ENCODE peak calls at places on chromosome 21, in six cellular contexts. H is sigmoid colon, U is HCT116, O is esophagus squamous epithelium, N is ovary, P is right lobe of liver. C is an unnamed sample.

GRCh38 chr21:17730782-17731181 is 88.4 kb downstream of the C21orf91 start:
- DNase-seq in U (no peak), P (no peak), H (no peak), O (no peak), N (no peak), C (no peak)

GRCh38 chr21:32599146-32599925 is 12.8 kb downstream of the CFAP298 start:
- DNase-seq in U (no peak), O (no peak), H (no peak), N (no peak), P (no peak), C (peak; percentile 42)

GRCh38 chr21:27480841-27481261 is 514.0 kb upstream of the ADAMTS5 start:
- DNase-seq in H (no peak), P (no peak), U (no peak), O (no peak), N (no peak), C (no peak)

GRCh38 chr21:31509108-31510017 is 150.1 kb upstream of the SOD1 start:
- DNase-seq in U (peak; percentile 67), P (no peak), H (no peak), O (no peak), N (no peak), C (no peak)

GRCh38 chr21:37878946-37879660 is 37.2 kb downstream of the KCNJ6 start:
- DNase-seq in U (no peak), H (no peak), P (no peak), O (no peak), N (no peak), C (no peak)

GRCh38 chr21:34835526-34835925 is 166.7 kb downstream of the CLIC6 start:
- DNase-seq in O (no peak), N (no peak), H (peak; percentile 82), P (no peak), U (no peak), C (peak; percentile 20)

GRCh38 chr21:34736116-34736870 is 67.5 kb downstream of the CLIC6 start:
- DNase-seq in N (no peak), O (no peak), P (no peak), U (no peak), H (no peak), C (no peak)

GRCh38 chr21:31623664-31624063 is 35.8 kb upstream of the SOD1 start:
- DNase-seq in P (no peak), H (no peak), U (no peak), N (no peak), O (no peak), C (no peak)

GRCh38 chr21:14600569-14601308 is 54.6 kb upstream of the SAMSN1 start:
- DNase-seq in H (no peak), P (no peak), O (no peak), U (no peak), N (no peak), C (no peak)

GRCh38 chr21:31879251-31879650 is 6.4 kb downstream of the HUNK start:
- DNase-seq in U (no peak), H (no peak), O (no peak), P (no peak), N (no peak), C (peak; percentile 39)

GRCh38 chr21:29304577-29304976 is 5.9 kb downstream of the BACH1 start:
- DNase-seq in U (no peak), N (no peak), P (no peak), H (no peak), O (no peak), C (no peak)

GRCh38 chr21:21003701-21004100 is 5.5 kb downstream of the NCAM2 start:
- DNase-seq in U (peak; percentile 6), P (no peak), O (no peak), N (no peak), H (no peak), C (no peak)

GRCh38 chr21:46023126-46023985 is 41.8 kb downstream of the COL6A1 start:
- DNase-seq in P (no peak), H (peak; percentile 65), U (no peak), O (no peak), N (no peak), C (no peak)

GRCh38 chr21:46022551-46023107 is 41.1 kb downstream of the COL6A1 start:
- DNase-seq in P (no peak), N (peak; percentile 64), U (no peak), H (peak; percentile 87), O (no peak), C (no peak)

GRCh38 chr21:46021978-46022544 is 40.5 kb downstream of the COL6A1 start:
- DNase-seq in N (peak; percentile 83), H (peak; percentile 94), U (no peak), P (no peak), O (no peak), C (no peak)

GRCh38 chr21:46027855-46028493 is 46.4 kb downstream of the COL6A1 start:
- DNase-seq in P (no peak), N (peak; percentile 80), O (no peak), U (no peak), H (peak; percentile 86), C (no peak)

DNA sequence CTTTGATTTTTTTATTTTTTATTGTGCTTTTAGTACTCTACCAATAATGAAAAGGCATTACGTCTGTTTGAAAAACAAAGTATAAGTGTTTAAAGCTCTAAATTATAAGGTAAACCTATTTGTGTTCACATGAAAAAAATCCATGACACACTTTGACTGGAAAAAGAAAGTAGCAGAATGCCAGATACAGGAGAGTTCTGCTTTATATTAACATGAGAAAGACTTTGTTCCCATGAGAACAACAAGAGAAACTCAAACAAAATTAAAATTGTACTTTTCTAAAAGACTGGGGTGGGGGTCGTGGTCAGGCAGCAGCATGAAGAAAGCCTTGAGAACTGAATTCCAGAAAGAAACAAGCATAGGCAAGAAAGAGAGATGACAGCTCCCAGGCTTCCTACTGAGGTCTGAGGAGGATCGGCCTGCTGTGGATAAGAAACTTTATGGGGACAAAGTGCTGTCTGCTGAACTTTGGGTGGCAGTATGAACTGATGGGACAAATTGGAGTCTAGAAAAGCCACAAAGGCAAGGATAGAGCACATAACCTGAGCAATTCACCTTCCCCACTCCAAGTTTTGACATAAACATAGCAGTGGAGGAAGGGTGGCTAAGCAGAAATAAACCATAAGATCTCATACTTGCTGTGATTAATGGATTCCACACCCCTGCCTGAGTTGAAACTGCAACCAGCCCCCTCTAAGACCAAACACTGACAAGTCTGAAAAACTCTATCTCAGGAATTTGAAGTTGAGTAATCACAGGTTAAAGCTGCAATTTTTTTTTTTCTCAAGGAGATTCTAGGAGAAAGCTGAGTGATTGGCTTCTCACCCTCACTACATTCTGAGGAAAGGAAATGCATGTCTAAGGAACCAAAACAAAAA is 43.7 kb downstream of the COL6A1 start:
- DNase-seq in H (no peak), O (no peak), P (no peak), N (no peak), U (no peak), C (no peak)
- H3K4me3 ChIP-seq in H (no peak overlapping the region), O (no peak overlapping the region), P (no peak overlapping the region), N (no peak overlapping the region), U (no peak overlapping the region), C (no peak overlapping the region)

DNA sequence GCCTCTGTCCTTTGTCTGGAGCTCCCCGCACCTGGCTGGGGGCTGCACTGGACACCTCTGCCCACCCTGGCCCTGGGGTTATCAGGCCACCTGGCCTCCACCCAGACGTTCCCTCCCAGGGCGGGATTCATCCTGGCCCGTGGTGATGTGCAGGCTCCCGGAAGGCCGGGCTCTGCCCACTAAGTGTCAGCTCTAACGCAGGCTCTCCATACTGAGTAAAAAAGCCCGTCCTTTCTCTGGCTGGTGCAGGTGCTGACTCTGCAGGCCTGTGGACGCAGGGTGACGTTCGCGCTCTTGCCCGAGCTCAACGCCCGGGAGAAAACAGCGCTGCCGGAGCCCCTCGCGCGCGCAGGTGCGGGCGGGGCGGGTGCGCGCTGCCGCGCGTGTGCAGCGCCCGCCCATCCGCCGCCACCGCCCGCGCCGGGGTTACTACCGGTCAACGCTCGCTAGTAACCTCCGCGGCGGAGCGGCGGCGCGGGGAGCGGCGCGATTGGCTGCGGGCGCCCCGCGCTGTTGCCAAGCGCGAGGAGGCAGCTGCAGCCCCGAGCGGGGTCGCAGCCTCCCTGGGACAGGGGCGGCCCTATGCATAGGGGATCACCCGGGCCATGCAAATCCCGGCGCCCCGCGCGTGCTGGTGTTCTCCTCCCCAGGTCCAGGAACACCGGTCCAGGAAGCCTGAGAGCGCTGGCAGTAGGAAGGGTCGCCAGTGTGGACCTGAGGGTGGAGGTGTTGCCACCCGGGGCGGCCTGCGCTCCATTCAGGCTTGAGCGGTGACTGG is 15.7 kb downstream of the ABCG1 start:
- DNase-seq in O (no peak), U (no peak), P (peak; percentile 84), H (peak; percentile 88), N (peak; percentile 78), C (peak; percentile 81)
- TF ChIP-seq POLR2A in O (no peak), U (peak; percentile 37), P (peak; percentile 43), H (no peak), N (no peak), C (no peak)

DNA sequence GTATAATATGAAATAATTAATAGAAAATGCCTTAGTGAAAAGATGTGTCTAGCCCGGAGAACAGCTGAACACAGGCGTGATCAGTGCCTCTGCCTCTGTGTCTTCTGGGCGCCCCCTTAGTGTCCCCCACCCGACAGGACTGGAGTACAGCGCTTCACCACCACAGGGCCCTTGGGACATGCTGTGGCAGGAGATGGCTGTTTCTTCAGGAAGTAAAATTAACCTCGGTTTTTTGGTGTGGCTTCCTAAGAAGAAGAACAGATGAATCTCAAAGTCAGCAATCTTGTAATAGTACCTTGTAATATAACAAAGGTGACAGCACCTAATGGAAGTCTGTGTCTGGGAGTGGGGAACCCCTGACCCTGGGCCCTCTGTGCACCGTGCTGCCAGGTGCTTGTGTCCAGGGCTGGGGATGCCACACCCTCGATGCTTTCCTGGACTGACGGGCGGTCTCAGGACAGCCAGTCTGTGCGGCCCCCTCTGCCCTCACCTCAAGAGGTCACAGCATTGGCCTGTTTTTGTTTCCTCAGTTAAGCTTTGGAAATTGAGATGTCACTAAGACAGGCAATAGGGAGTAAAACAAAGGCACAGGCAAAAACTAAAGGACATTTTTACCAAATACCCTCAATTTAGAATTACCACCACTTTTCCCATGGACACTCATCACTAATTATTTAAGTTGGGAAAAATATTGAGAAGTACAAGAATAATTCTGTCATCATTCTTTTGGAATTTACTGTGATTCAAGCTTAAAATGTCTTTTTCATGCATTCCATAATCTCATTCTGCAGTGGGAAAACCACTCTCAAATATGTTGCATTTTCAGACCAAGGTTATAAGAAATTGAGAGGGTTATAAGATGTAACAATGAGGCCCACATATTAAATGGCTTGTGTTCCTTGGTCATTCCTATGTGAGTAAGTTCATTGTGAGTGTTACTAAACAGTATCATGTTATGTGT is 79.3 kb downstream of the ADARB1 start:
- DNase-seq in P (no peak), U (no peak), N (no peak), H (peak; percentile 58), O (no peak), C (no peak)
- H3K36me3 ChIP-seq in P (no peaks in the 10 kb centered on the region), U (no peaks in the 10 kb centered on the region), N (no peaks in the 10 kb centered on the region), H (peaks cover 11% of the 10 kb centered on the region), O (no peaks in the 10 kb centered on the region), C (no peaks in the 10 kb centered on the region)

DNA sequence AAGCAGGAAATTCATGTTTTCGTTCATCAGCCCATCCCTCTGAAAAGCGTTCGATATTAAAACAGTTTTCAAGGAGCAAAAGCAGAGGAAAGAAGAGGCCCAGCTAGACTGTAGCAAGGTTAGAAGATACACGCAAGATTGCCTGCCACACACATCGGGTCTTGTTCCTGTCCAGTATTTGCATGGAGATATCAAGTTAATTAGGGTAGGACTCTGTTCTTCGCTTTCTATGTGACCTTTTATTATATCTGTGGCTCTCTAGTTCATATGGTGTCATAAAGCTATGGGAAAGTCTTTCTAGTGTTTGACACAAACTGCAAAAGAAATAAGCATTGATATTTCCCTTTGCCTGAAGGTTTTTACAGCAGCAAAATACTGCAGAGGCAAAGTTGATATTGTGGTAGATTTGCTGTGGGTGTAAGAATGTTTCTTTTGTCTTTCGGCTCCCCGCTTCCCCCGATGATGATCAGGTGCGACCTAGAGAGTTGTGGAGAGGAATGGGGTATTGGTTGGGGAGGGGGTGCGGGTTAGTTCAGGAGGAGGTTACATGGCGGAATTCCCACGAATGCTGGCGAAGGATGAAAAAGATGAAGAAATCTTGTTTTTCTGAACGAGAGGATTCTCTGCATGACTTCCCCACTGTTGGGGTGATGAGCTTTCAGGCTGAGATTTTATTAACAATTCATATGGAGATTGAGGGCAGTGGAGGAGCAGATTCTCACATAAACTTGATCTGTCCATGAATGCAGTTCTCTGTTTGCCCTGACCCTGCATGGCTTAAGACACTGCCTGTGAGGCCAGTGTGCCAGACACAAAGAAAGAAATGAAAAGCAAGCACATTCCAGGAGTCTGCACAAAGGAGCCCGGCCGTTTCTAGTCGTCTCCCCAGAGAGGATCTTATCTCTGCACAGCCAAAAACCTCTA is 550.1 kb downstream of the USP25 start:
- DNase-seq in U (no peak), O (no peak), P (peak; percentile 18), H (peak; percentile 75), N (peak; percentile 69), C (peak; percentile 62)
- H3K4me3 ChIP-seq in U (no peak overlapping the region), O (peak overlapping the region; percentile 29), P (peak overlapping the region; percentile 5), H (peak overlapping the region; percentile 20), N (peak overlapping the region; percentile 28), C (no peak overlapping the region)